ENCODE peak calls at places on chromosome 2, in ten cellular contexts. Q, U, N, C, X, S, T, D, O and G are unnamed samples.

GRCh38 chr2:239307221-239307569 is 93.6 kb downstream of the HDAC4 start:
- DNase-seq in Q (no peak), U (no peak), N (no peak), C (no peak), X (no peak), S (no peak), T (no peak), D (no peak), O (no peak), G (no peak)

GRCh38 chr2:239339726-239340654 is 60.8 kb downstream of the HDAC4 start:
- DNase-seq in Q (peak; percentile 64), U (no peak), N (no peak), C (no peak), X (no peak), S (no peak), T (no peak), D (peak; percentile 12), O (no peak), G (peak; percentile 2)

GRCh38 chr2:20173496-20174402 is 51.2 kb downstream of the SDC1 start:
- DNase-seq in Q (no peak), U (no peak), N (peak; percentile 39), C (peak; percentile 22), X (no peak), S (no peak), T (peak; percentile 49), D (no peak), O (no peak), G (no peak)

GRCh38 chr2:164871404-164871803 is 29.8 kb upstream of the COBLL1 start:
- DNase-seq in Q (no peak), U (no peak), N (no peak), C (no peak), X (no peak), S (no peak), T (no peak), D (no peak), O (no peak), G (no peak)

GRCh38 chr2:213214209-213214608 is 62.8 kb upstream of the IKZF2 start:
- DNase-seq in Q (no peak), U (no peak), N (no peak), C (no peak), X (no peak), S (no peak), T (no peak), D (no peak), O (no peak), G (no peak)

GRCh38 chr2:227503433-227504406 is 31.8 kb downstream of the AGFG1 start:
- DNase-seq in Q (no peak), U (peak; percentile 57), N (no peak), C (peak; percentile 52), X (no peak), S (no peak), T (peak; percentile 73), D (no peak), O (peak; percentile 36), G (peak; percentile 12)

GRCh38 chr2:179571141-179571713 is 290.2 kb downstream of the ZNF385B start:
- DNase-seq in Q (no peak), U (no peak), N (no peak), C (no peak), X (no peak), S (no peak), T (no peak), D (no peak), O (no peak), G (no peak)

GRCh38 chr2:233926806-233927205 is 9.6 kb downstream of the TRPM8 start:
- DNase-seq in Q (no peak), U (no peak), N (no peak), C (no peak), X (no peak), S (no peak), T (no peak), D (no peak), O (no peak), G (no peak)

GRCh38 chr2:31125918-31126695 is 12.1 kb downstream of the GALNT14 start:
- DNase-seq in Q (no peak), U (no peak), N (no peak), C (no peak), X (no peak), S (no peak), T (no peak), D (no peak), O (no peak), G (no peak)

GRCh38 chr2:19702267-19702666 is 199.5 kb downstream of the TTC32 start:
- DNase-seq in Q (no peak), U (peak; percentile 30), N (no peak), C (no peak), X (no peak), S (no peak), T (no peak), D (no peak), O (no peak), G (no peak)

GRCh38 chr2:166384774-166385173 is 9.0 kb upstream of the SCN9A start:
- DNase-seq in Q (no peak), U (peak; percentile 52), N (no peak), C (no peak), X (peak; percentile 13), S (no peak), T (no peak), D (no peak), O (no peak), G (no peak)
- H3K4me3 ChIP-seq in Q (no peak overlapping the region), U (no peak overlapping the region), N (no peak overlapping the region), C (no peak overlapping the region), X (no peak overlapping the region), S (no peak overlapping the region), T (no peak overlapping the region), D (no peak overlapping the region), O (no peak overlapping the region), G (no peak overlapping the region)

GRCh38 chr2:9440058-9440727 is 16.7 kb downstream of the CPSF3 start:
- DNase-seq in Q (no peak), U (peak; percentile 82), N (no peak), C (no peak), X (no peak), S (no peak), T (no peak), D (no peak), O (no peak), G (no peak)

GRCh38 chr2:9434484-9434883 is 11.0 kb downstream of the CPSF3 start:
- DNase-seq in Q (no peak), U (peak; percentile 33), N (no peak), C (no peak), X (no peak), S (no peak), T (no peak), D (no peak), O (no peak), G (no peak)

GRCh38 chr2:9441556-9441955 is 18.1 kb downstream of the CPSF3 start:
- DNase-seq in Q (no peak), U (peak; percentile 41), N (no peak), C (no peak), X (no peak), S (no peak), T (no peak), D (no peak), O (no peak), G (no peak)

GRCh38 chr2:9445089-9445488 is 21.6 kb downstream of the CPSF3 start:
- DNase-seq in Q (no peak), U (no peak), N (no peak), C (no peak), X (no peak), S (no peak), T (no peak), D (no peak), O (no peak), G (no peak)

DNA sequence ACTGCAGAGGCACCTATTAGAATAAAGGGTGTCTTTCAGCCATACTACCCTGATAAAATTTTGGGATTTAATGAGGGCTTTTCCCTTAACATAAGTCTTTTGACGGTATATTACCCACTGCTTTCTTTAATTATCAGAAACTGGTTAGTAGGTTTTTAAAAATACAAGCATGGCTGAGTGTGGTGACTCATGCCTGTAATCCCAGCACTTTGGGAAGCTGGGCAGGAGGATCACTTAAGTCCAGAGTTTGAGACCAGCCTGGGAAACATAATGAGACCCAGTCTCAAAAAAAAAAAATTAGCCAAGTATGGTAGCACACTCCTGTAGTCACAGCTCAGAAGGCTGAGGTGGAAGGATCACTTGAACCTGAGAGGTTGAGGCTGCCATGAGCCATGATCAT is 16.1 kb downstream of the CPSF3 start:
- DNase-seq in Q (no peak), U (peak; percentile 61), N (no peak), C (no peak), X (no peak), S (no peak), T (no peak), D (no peak), O (no peak), G (no peak)
- H3K27ac ChIP-seq in Q (no peak overlapping the region), U (peak overlapping the region; percentile 100), N (peak overlapping the region; percentile 9), C (no peak overlapping the region), X (no peak overlapping the region), S (no peak overlapping the region), T (no peak overlapping the region), D (no peak overlapping the region), O (no peak overlapping the region), G (no peak overlapping the region)

DNA sequence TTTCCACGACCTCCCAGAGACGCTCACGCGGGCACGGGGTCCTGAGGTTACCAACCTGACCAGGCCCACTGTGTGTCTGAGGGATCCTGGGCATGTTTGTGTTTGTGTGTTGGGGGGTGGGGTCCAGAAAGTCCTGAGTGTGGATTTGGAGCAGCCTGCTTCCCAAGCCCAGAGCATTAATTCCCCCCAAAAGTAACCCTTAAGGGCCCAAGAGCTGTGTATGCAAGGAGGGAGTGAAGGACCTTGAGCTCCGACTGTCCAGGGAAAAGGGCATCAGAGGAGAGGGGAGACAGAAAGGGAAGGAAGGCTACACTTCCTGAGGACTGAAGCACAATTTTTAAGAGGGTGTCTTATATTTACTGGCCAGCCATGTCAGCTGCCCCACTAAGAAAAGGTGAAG is 5.2 kb upstream of the SIX3 start:
- DNase-seq in Q (no peak), U (no peak), N (peak; percentile 33), C (no peak), X (no peak), S (no peak), T (no peak), D (no peak), O (no peak), G (no peak)
- H3K4me3 ChIP-seq in Q (no peak overlapping the region), U (no peak overlapping the region), N (no peak overlapping the region), C (no peak overlapping the region), X (no peak overlapping the region), S (no peak overlapping the region), T (no peak overlapping the region), D (no peak overlapping the region), O (no peak overlapping the region), G (no peak overlapping the region)

GRCh38 chr2:217974389-217975005 is 28.3 kb downstream of the TNS1 start:
- DNase-seq in Q (peak; percentile 67), U (no peak), N (no peak), C (peak; percentile 54), X (no peak), S (peak; percentile 27), T (peak; percentile 60), D (no peak), O (no peak), G (no peak)

GRCh38 chr2:217972490-217972889 is 30.3 kb downstream of the TNS1 start:
- DNase-seq in Q (peak; percentile 80), U (no peak), N (no peak), C (no peak), X (no peak), S (peak; percentile 17), T (peak; percentile 66), D (no peak), O (no peak), G (no peak)

GRCh38 chr2:217971166-217971565 is 31.6 kb downstream of the TNS1 start:
- DNase-seq in Q (no peak), U (no peak), N (no peak), C (no peak), X (no peak), S (no peak), T (no peak), D (no peak), O (no peak), G (no peak)

GRCh38 chr2:217972037-217972436 is 30.8 kb downstream of the TNS1 start:
- DNase-seq in Q (no peak), U (no peak), N (no peak), C (no peak), X (no peak), S (no peak), T (no peak), D (no peak), O (no peak), G (no peak)

GRCh38 chr2:217973008-217973787 is 29.6 kb downstream of the TNS1 start:
- DNase-seq in Q (peak; percentile 64), U (no peak), N (no peak), C (no peak), X (no peak), S (peak; percentile 33), T (peak; percentile 52), D (no peak), O (no peak), G (no peak)
- H3K27ac ChIP-seq in Q (peak overlapping the region; percentile 98), U (no peak overlapping the region), N (peak overlapping the region; percentile 59), C (peak overlapping the region; percentile 65), X (no peak overlapping the region), S (peak overlapping the region; percentile 52), T (peak overlapping the region; percentile 90), D (no peak overlapping the region), O (no peak overlapping the region), G (peak overlapping the region; percentile 55)